ENCODE peak calls at places on chromosome 6, in five cellular contexts. A is prostate gland, X is brain microvascular endothelial cell, N is left lung, H is activated B cell treated with CpG ODN at 0.5 μM for 24 hours. W is an unnamed sample.

GRCh38 chr6:82554706-82555105 is 191.1 kb downstream of the TPBG start:
- DNase-seq in X (no peak), H (no peak), A (no peak), N (no peak), W (no peak)

GRCh38 chr6:16276991-16277981 is 38.9 kb downstream of the GMPR start:
- DNase-seq in X (peak), N (peak), H (no peak), A (peak), W (peak)

GRCh38 chr6:139903411-139904157 is 529.1 kb upstream of the CITED2 start:
- DNase-seq in X (no peak), A (no peak), N (no peak), H (no peak), W (no peak)

GRCh38 chr6:142647436-142648389 is 297.3 kb downstream of the HIVEP2 start:
- DNase-seq in N (no peak), H (no peak), A (no peak), X (no peak), W (no peak)

GRCh38 chr6:33014841-33015634 is 5.6 kb upstream of the HLA-DOA start:
- DNase-seq in X (peak), N (no peak), H (no peak), A (peak), W (no peak)

GRCh38 chr6:52325695-52326471 is 36.1 kb upstream of the PAQR8 start:
- DNase-seq in A (no peak), N (no peak), X (no peak), H (no peak), W (no peak)

GRCh38 chr6:16698988-16699868 is 62.0 kb downstream of the ATXN1 start:
- DNase-seq in N (no peak), H (no peak), A (no peak), X (no peak), W (no peak)

GRCh38 chr6:29737707-29738630 is 14.7 kb downstream of the HLA-F start:
- DNase-seq in A (peak), X (peak), H (peak), N (no peak), W (no peak)

GRCh38 chr6:5338177-5338960 is 77.1 kb downstream of the FARS2 start:
- DNase-seq in N (no peak), X (no peak), H (no peak), A (no peak), W (no peak)

GRCh38 chr6:86031713-86032112 is 389.0 kb upstream of the SYNCRIP start:
- DNase-seq in H (no peak), X (no peak), A (no peak), N (no peak), W (no peak)

GRCh38 chr6:89818977-89819335 is 638 bp downstream of the MDN1 start:
- DNase-seq in X (peak), A (peak), N (no peak), H (no peak), W (no peak)

GRCh38 chr6:21846541-21847451 is 253.2 kb downstream of the SOX4 start:
- DNase-seq in X (no peak), N (no peak), A (no peak), H (no peak), W (no peak)

GRCh38 chr6:168052291-168052891 is 26.6 kb downstream of the FRMD1 start:
- DNase-seq in A (no peak), X (no peak), H (no peak), N (peak), W (no peak)

GRCh38 chr6:96286503-96286902 is 235.1 kb upstream of the UFL1 start:
- DNase-seq in X (no peak), A (no peak), N (no peak), H (no peak), W (no peak)

GRCh38 chr6:170388113-170388512 is 81.6 kb downstream of the FAM120B start:
- DNase-seq in A (no peak), H (no peak), X (peak), N (no peak), W (no peak)

GRCh38 chr6:156994215-156995076 is 217.3 kb downstream of the ARID1B start:
- DNase-seq in A (peak), H (no peak), N (peak), X (no peak), W (no peak)

GRCh38 chr6:45786243-45786795 is 229.3 kb downstream of the CLIC5 start:
- DNase-seq in X (no peak), H (no peak), A (no peak), N (no peak), W (no peak)

GRCh38 chr6:147700436-147701209 is 192.1 kb downstream of the SAMD5 start:
- DNase-seq in A (no peak), H (no peak), N (no peak), X (no peak), W (no peak)

GRCh38 chr6:149316740-149317655 is 514 bp upstream of the TAB2 start:
- DNase-seq in N (peak), A (peak), X (peak), H (peak), W (peak)
- TF ChIP-seq CTCF in N (no peak), A (no peak), X (no peak), H (no peak), W (no peak)

DNA sequence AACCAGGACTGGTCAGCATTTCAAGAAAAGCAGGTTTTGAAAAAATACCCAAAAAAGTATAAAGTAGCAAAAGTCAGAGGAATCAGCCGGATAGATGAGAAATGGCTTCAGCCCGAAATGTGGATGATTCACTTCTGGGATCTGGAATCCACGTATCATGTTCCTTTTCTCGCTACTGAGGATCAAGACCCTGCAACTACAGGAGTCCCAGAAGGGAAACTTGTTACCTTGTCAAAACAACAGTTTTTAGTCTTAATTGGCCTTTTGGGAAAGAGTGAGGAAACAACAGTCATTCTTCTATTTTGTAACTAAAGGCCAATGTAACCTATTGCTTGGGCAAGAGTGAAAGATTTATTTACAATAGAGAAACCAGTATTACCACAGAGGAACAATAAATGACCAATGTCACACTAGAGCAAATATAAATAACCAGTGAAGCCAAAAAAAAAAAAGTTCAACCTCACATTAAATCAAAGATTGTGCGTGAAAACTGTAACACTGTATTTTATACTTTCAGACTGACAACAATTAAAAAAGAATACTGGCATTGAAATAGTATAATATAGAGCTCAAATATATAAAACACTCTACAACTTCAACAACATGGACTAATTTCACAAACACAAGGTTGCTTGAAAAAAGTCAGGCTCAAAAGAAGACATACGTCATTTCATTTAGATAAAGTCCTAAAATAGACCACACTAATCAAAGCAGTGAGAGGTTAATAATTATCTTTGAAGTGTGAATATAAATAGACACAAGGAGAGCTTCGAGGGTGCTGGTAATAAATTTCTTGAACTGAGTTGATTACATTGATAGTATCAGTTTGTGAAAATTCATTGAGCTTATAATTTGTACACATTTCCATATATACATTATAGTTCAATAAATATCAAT is 116.2 kb downstream of the GFRAL start:
- DNase-seq in H (no peak), X (no peak), N (no peak), A (no peak), W (no peak)
- TF ChIP-seq CTCF in H (no peak), X (no peak), N (no peak), A (no peak), W (no peak)

GRCh38 chr6:151240861-151241642 is 1.3 kb downstream of the AKAP12 start:
- DNase-seq in H (no peak), A (peak), N (peak), X (peak), W (peak)
- TF ChIP-seq CTCF in H (no peak), A (no peak), N (no peak), X (peak), W (no peak)

GRCh38 chr6:31870385-31870921 is 7.8 kb upstream of the NEU1 start:
- DNase-seq in X (no peak), A (no peak), N (no peak), H (no peak), W (no peak)
- TF ChIP-seq CTCF in X (peak), A (no peak), N (no peak), H (no peak), W (no peak)

DNA sequence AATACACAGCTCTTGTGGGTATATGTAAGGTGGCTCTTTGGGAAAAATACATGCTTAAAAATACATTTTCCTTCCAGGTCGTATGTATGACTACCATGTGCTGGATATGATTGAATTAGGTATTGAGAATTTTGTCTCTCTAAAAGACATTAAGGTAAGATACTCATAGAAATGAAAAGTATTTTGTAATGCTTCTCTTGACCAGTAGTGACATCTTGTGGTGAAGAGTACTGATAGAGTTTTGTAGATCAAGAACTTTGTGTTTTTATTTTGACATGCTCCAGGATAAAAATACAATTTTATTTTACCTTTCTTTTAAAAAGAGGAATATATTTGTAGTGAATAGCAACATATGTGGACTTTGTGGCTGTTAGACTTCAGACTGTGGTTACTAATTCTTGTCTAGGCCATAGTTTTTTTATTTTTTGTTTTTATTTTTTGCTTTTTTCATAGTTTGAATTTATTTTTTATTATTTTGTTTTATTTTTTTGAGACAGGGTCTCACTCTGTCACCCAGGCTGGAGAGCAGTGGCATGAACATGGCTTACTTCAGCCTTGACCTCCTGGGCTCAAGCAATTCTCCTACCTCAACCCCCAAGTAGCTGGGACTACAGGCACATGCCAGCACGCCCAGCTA is 17.9 kb downstream of the RPF2 start:
- DNase-seq in N (no peak), H (no peak), A (no peak), X (no peak), W (no peak)
- TF ChIP-seq CTCF in N (peak), H (no peak), A (peak), X (peak), W (peak)

GRCh38 chr6:107179004-107179403 is 63.7 kb upstream of the BEND3 start:
- DNase-seq in H (no peak), X (peak), A (peak), N (no peak), W (no peak)
- TF ChIP-seq CTCF in H (no peak), X (peak), A (no peak), N (no peak), W (no peak)

GRCh38 chr6:43386492-43386891 is 17.0 kb upstream of the ZNF318 start:
- DNase-seq in N (no peak), H (no peak), A (no peak), X (no peak), W (no peak)
- TF ChIP-seq CTCF in N (peak), H (no peak), A (peak), X (no peak), W (peak)

GRCh38 chr6:113048741-113049140 is 701.6 kb downstream of the RFPL4B start:
- DNase-seq in A (no peak), X (no peak), H (no peak), N (no peak), W (no peak)

GRCh38 chr6:113050010-113050893 is 703.1 kb downstream of the RFPL4B start:
- DNase-seq in X (peak), H (no peak), A (no peak), N (no peak), W (no peak)

GRCh38 chr6:113052513-113052912 is 705.4 kb downstream of the RFPL4B start:
- DNase-seq in H (no peak), A (no peak), N (no peak), X (no peak), W (no peak)

GRCh38 chr6:113049190-113049589 is 702.1 kb downstream of the RFPL4B start:
- DNase-seq in N (no peak), H (no peak), A (no peak), X (no peak), W (no peak)

DNA sequence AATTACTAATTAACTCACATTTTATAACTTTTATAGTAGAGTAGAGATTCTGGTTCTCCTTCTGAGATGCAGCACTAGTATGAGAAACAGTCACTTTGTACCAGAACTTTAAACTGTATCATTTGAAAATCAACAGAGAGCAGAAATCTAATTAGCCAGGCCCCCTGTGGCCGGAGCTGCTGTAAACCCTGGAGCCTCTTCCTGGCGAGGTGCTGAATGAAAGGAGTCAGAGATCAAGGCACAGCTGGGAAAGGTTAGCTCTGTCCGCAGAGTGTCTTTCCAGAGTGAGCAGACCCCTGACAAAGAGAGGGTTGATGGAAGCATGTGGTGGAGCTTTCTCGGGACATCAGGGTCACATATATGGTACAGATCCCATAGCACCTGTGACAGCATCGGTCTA is 703.8 kb downstream of the RFPL4B start:
- DNase-seq in A (no peak), H (no peak), X (no peak), N (peak), W (no peak)
- TF ChIP-seq CTCF in A (no peak), H (no peak), X (no peak), N (no peak), W (no peak)

GRCh38 chr6:116633685-116634084 is 17.4 kb downstream of the RSPH4A start:
- DNase-seq in N (no peak), H (no peak), X (no peak), A (no peak), W (no peak)
- TF ChIP-seq CTCF in N (no peak), H (no peak), X (peak), A (no peak), W (no peak)

W was measured in mesothelial cell of epicardium.